ENCODE peak calls at places on chromosomes 16 and 17, in eight cellular contexts. P is HTR-8/SVneo; N is AG09309; U is activated T-helper 1 cell treated with anti-CD3 and anti-CD28 coated beads, Interleukin-12 subunit alpha, Interleukin-12 subunit beta, Interleukin-2, Interleukin-4 antibody, amounts not matched to agents 30 ng/mL and 10 ng/mL and 1 ng/mL, durations not matched to agents 14 hours and 24 hours and 36 hours; J is mucosa of gallbladder; G is H9; Z is H4; T is activated CD4-positive, CD25-positive, alpha-beta regulatory T cell. B is an unnamed sample.
A peak's percentile ranks its signal among the peaks of the same experiment; 100 is the strongest.

GRCh38 chr17:13016881-13017622 is 775 bp downstream of the ELAC2 start:
- DNase-seq in N (no peak), T (no peak), G (peak; percentile 9), P (no peak), U (no peak), Z (no peak), J (no peak), B (no peak)

GRCh38 chr17:12547829-12548228 is 117.9 kb upstream of the MYOCD start:
- DNase-seq in J (no peak), Z (no peak), U (no peak), G (no peak), T (no peak), P (no peak), N (no peak), B (no peak)

GRCh38 chr16:85651822-85652430 is 36.8 kb downstream of the GINS2 start:
- DNase-seq in N (no peak), G (no peak), J (no peak), U (no peak), P (no peak), T (no peak), Z (no peak), B (peak; percentile 78)

GRCh38 chr17:31571124-31571892 is 179.8 kb downstream of the RAB11FIP4 start:
- DNase-seq in P (peak; percentile 81), Z (peak; percentile 21), T (no peak), U (no peak), N (no peak), G (no peak), J (peak; percentile 63), B (no peak)

GRCh38 chr17:751269-752001 is 629 bp downstream of the GEMIN4 start:
- DNase-seq in Z (peak; percentile 20), P (peak; percentile 55), U (peak; percentile 42), N (no peak), T (peak; percentile 26), J (peak; percentile 18), G (no peak), B (peak; percentile 73)

GRCh38 chr17:39974433-39974832 is 6.2 kb upstream of the PSMD3 start:
- DNase-seq in J (no peak), G (no peak), N (no peak), P (no peak), Z (no peak), T (no peak), U (no peak), B (no peak)

GRCh38 chr17:8060274-8060673 is 21.4 kb downstream of the ALOX15B start:
- DNase-seq in Z (no peak), J (peak; percentile 79), U (peak; percentile 50), P (peak; percentile 76), N (peak; percentile 17), G (peak; percentile 76), T (peak; percentile 12), B (peak; percentile 93)

GRCh38 chr17:42670199-42670924 is 6.4 kb downstream of the PLEKHH3 start:
- DNase-seq in N (no peak), T (no peak), U (no peak), Z (no peak), P (no peak), J (no peak), G (peak; percentile 96), B (no peak)

GRCh38 chr17:68184816-68185436 is 62.9 kb upstream of the AMZ2 start:
- DNase-seq in Z (no peak), U (peak; percentile 70), G (no peak), T (no peak), N (no peak), P (no peak), J (peak; percentile 4), B (no peak)

GRCh38 chr16:78227855-78228254 is 128.4 kb downstream of the WWOX start:
- DNase-seq in Z (no peak), J (no peak), T (no peak), N (no peak), G (peak; percentile 42), U (no peak), P (no peak), B (peak; percentile 67)

GRCh38 chr16:23700509-23700908 is 12.5 kb downstream of the ERN2 start:
- DNase-seq in G (peak; percentile 81), T (no peak), P (no peak), J (peak; percentile 31), N (no peak), U (no peak), Z (no peak), B (peak; percentile 42)

GRCh38 chr17:39972271-39972670 is 8.3 kb upstream of the PSMD3 start:
- DNase-seq in T (no peak), J (no peak), Z (no peak), N (no peak), P (no peak), G (no peak), U (no peak), B (no peak)

GRCh38 chr16:66205287-66206167 is 161.0 kb upstream of the CDH5 start:
- DNase-seq in N (peak; percentile 16), Z (no peak), P (no peak), J (no peak), U (no peak), T (no peak), G (no peak), B (peak; percentile 39)

GRCh38 chr17:3867106-3867505 is 21.1 kb upstream of the NCBP3 start:
- DNase-seq in G (no peak), U (no peak), J (no peak), P (no peak), T (no peak), Z (no peak), N (no peak), B (no peak)

GRCh38 chr16:1300664-1301476 is 8.6 kb upstream of the UBE2I start:
- DNase-seq in T (peak; percentile 62), P (peak; percentile 44), N (no peak), U (peak; percentile 73), G (peak; percentile 87), J (peak; percentile 56), Z (peak; percentile 46), B (peak; percentile 58)

GRCh38 chr16:3890091-3890490 is 9.6 kb upstream of the CREBBP start:
- DNase-seq in U (no peak), N (no peak), Z (no peak), T (no peak), J (no peak), G (no peak), P (no peak), B (no peak)

GRCh38 chr16:89050119-89050867 is 43.4 kb upstream of the ACSF3 start:
- DNase-seq in U (no peak), T (no peak), G (no peak), J (no peak), Z (no peak), N (no peak), P (no peak), B (no peak)

GRCh38 chr17:16106161-16106891 is 106.7 kb downstream of the TTC19 start:
- DNase-seq in J (peak; percentile 39), P (no peak), U (no peak), Z (no peak), N (peak; percentile 1), T (no peak), G (no peak), B (peak; percentile 57)

GRCh38 chr17:76546556-76547182 is 6.8 kb downstream of the PRCD start:
- DNase-seq in J (no peak), Z (peak; percentile 72), G (no peak), N (peak; percentile 89), P (no peak), U (no peak), T (no peak), B (no peak)

GRCh38 chr16:2160915-2161551 is 5.5 kb downstream of the TRAF7 start:
- DNase-seq in Z (no peak), U (no peak), N (no peak), G (no peak), J (no peak), T (no peak), P (no peak), B (no peak)

GRCh38 chr17:35540589-35541404 is 3.3 kb upstream of the SLFN12L start:
- DNase-seq in G (no peak), N (peak; percentile 8), J (peak; percentile 43), U (no peak), T (no peak), P (peak; percentile 43), Z (peak; percentile 64), B (no peak)

GRCh38 chr17:75524971-75525805 is at the start of gene LLGL2:
- DNase-seq in G (peak; percentile 96), U (peak; percentile 81), J (peak; percentile 92), Z (peak; percentile 52), N (no peak), P (peak; percentile 93), T (peak; percentile 85), B (peak; percentile 92)

GRCh38 chr16:88345943-88346560 is 36.7 kb upstream of the ZNF469 start:
- DNase-seq in J (no peak), P (no peak), U (no peak), G (no peak), T (no peak), Z (no peak), N (no peak), B (no peak)

GRCh38 chr16:71576971-71577370 is at the start of gene TAT:
- DNase-seq in Z (no peak), P (no peak), U (no peak), G (no peak), T (no peak), N (no peak), J (no peak), B (no peak)

GRCh38 chr16:16828913-16829398 is 450.0 kb downstream of the NPIPA7 start:
- DNase-seq in Z (peak; percentile 4), U (no peak), J (no peak), G (peak; percentile 29), T (no peak), P (no peak), N (no peak), B (peak; percentile 10)

GRCh38 chr16:11407047-11407982 is 62.1 kb downstream of the RMI2 start:
- DNase-seq in G (peak; percentile 82), N (peak; percentile 20), T (no peak), J (peak; percentile 78), U (peak; percentile 48), Z (peak; percentile 74), P (peak; percentile 89), B (peak; percentile 77)

GRCh38 chr16:10937068-10937859 is 5.0 kb downstream of the DEXI start:
- DNase-seq in J (peak; percentile 31), N (no peak), Z (no peak), T (no peak), G (no peak), P (no peak), U (no peak), B (no peak)

GRCh38 chr16:22070361-22071351 is 21.7 kb upstream of the VWA3A start:
- DNase-seq in P (no peak), G (no peak), Z (no peak), T (no peak), U (no peak), J (no peak), N (no peak), B (no peak)

GRCh38 chr17:13885953-13886889 is 183.1 kb upstream of the COX10 start:
- DNase-seq in P (no peak), G (no peak), T (no peak), N (no peak), Z (peak; percentile 51), U (no peak), J (no peak), B (no peak)

GRCh38 chr17:38925263-38925995 is at the start of gene LASP1NB:
- DNase-seq in Z (no peak), N (no peak), P (no peak), T (peak; percentile 19), G (peak; percentile 89), J (peak; percentile 63), U (no peak), B (peak; percentile 53)